ENCODE peak calls at places on chromosomes 2 and 18, in six cellular contexts. S, A, N, Z, I and Y are unnamed samples.

GRCh38 chr2:205726506-205726905 is 44.2 kb downstream of the NRP2 start:
- DNase-seq in S (no peak), A (no peak), N (no peak), Z (no peak), I (no peak), Y (no peak)

GRCh38 chr2:75560768-75561565 is at the start of gene EVA1A:
- DNase-seq in S (peak), A (peak), N (peak), Z (no peak), I (no peak), Y (peak)

GRCh38 chr2:157442636-157443035 is 1.3 kb downstream of the CYTIP start:
- DNase-seq in S (no peak), A (no peak), N (no peak), Z (no peak), I (no peak), Y (no peak)

GRCh38 chr2:230974096-230974913 is 21.6 kb upstream of the SPATA3 start:
- DNase-seq in S (no peak), A (no peak), N (peak), Z (no peak), I (peak), Y (no peak)

GRCh38 chr2:892892-893291 is 57.8 kb upstream of the SNTG2 start:
- DNase-seq in S (no peak), A (no peak), N (no peak), Z (no peak), I (no peak), Y (no peak)

GRCh38 chr2:127654084-127654837 is 8.3 kb downstream of the GPR17 start:
- DNase-seq in S (no peak), A (peak), N (no peak), Z (no peak), I (no peak), Y (no peak)

GRCh38 chr2:68521037-68521436 is 53.7 kb downstream of the APLF start:
- DNase-seq in S (no peak), A (no peak), N (no peak), Z (no peak), I (no peak), Y (no peak)

GRCh38 chr18:80196528-80197320 is 50.6 kb downstream of the PARD6G start:
- DNase-seq in S (no peak), A (no peak), N (peak), Z (no peak), I (no peak), Y (no peak)

GRCh38 chr2:20371656-20372055 is 21.0 kb upstream of the PUM2 start:
- DNase-seq in S (no peak), A (no peak), N (no peak), Z (no peak), I (no peak), Y (no peak)

GRCh38 chr18:74725690-74726089 is 128.0 kb downstream of the ZNF407 start:
- DNase-seq in S (no peak), A (no peak), N (no peak), Z (no peak), I (no peak), Y (no peak)

GRCh38 chr2:106975641-106976040 is 89.7 kb upstream of the ST6GAL2 start:
- DNase-seq in S (no peak), A (no peak), N (no peak), Z (no peak), I (no peak), Y (no peak)